ENCODE peak calls at places on chromosomes 7 and 10, in five cellular contexts. F is left ventricle myocardium superior, B is amniotic epithelial cell, Z is H7, J is HCT116. M is an unnamed sample.

GRCh38 chr10:132443998-132444876 is 47.2 kb downstream of the PWWP2B start:
- DNase-seq in J (no peak), Z (peak), F (no peak), B (peak), M (no peak)

GRCh38 chr10:22697101-22697500 is 17.3 kb downstream of the PIP4K2A start:
- DNase-seq in B (no peak), Z (no peak), J (no peak), F (no peak), M (no peak)

GRCh38 chr10:28503114-28503513 is 29.8 kb upstream of the WAC start:
- DNase-seq in J (peak), F (peak), Z (peak), B (no peak), M (no peak)

GRCh38 chr7:47413526-47414341 is 168.2 kb downstream of the TNS3 start:
- DNase-seq in B (no peak), Z (no peak), J (no peak), F (no peak), M (no peak)

GRCh38 chr10:1316107-1316805 is 260.1 kb downstream of the WDR37 start:
- DNase-seq in B (no peak), J (no peak), Z (no peak), F (no peak), M (no peak)

GRCh38 chr7:55878701-55879100 is 8.6 kb upstream of the ZNF713 start:
- DNase-seq in Z (no peak), J (no peak), F (no peak), B (no peak), M (no peak)

GRCh38 chr10:27446091-27446918 is 57.8 kb upstream of the RAB18 start:
- DNase-seq in J (peak), B (peak), F (no peak), Z (no peak), M (peak)

GRCh38 chr10:1188556-1189135 is 132.5 kb downstream of the WDR37 start:
- DNase-seq in J (no peak), F (no peak), Z (no peak), B (no peak), M (no peak)

GRCh38 chr7:141045126-141045841 is 28.6 kb upstream of the TMEM178B start:
- DNase-seq in J (no peak), F (no peak), B (no peak), Z (no peak), M (no peak)

GRCh38 chr7:80929619-80930018 is 10.8 kb upstream of the SEMA3C start:
- DNase-seq in F (no peak), B (no peak), Z (no peak), J (no peak), M (no peak)

GRCh38 chr10:129345763-129346162 is 121.3 kb upstream of the MGMT start:
- DNase-seq in B (no peak), Z (peak), J (no peak), F (no peak), M (no peak)

GRCh38 chr7:21922605-21923004 is 23.1 kb downstream of the CDCA7L start:
- DNase-seq in B (no peak), Z (no peak), F (no peak), J (no peak), M (no peak)

GRCh38 chr7:50268223-50268622 is 36.3 kb upstream of the IKZF1 start:
- DNase-seq in Z (no peak), J (no peak), B (no peak), F (no peak), M (peak)

GRCh38 chr7:130228840-130229239 is 21.2 kb downstream of the SSMEM1 start:
- DNase-seq in F (no peak), B (no peak), Z (peak), J (no peak), M (no peak)

GRCh38 chr10:124403548-124403947 is 15.2 kb downstream of the OAT start:
- DNase-seq in F (no peak), B (peak), J (peak), Z (peak), M (peak)

GRCh38 chr7:127713758-127714157 is 61.8 kb downstream of the SND1 start:
- DNase-seq in J (no peak), F (no peak), Z (no peak), B (no peak), M (no peak)

GRCh38 chr10:24305551-24306506 is 96.9 kb downstream of the KIAA1217 start:
- DNase-seq in F (no peak), Z (no peak), J (no peak), B (no peak), M (no peak)

GRCh38 chr7:3754488-3755365 is 453.7 kb downstream of the SDK1 start:
- DNase-seq in F (peak), Z (peak), J (no peak), B (no peak), M (no peak)

GRCh38 chr7:20030915-20031362 is 186.2 kb downstream of the MACC1 start:
- DNase-seq in J (peak), F (no peak), Z (no peak), B (peak), M (peak)

GRCh38 chr7:6508950-6509349 is 42.3 kb downstream of the GRID2IP start:
- DNase-seq in B (no peak), F (no peak), J (no peak), Z (peak), M (no peak)

GRCh38 chr10:117166420-117167345 is 28.6 kb upstream of the VAX1 start:
- DNase-seq in F (no peak), B (no peak), J (no peak), Z (peak), M (no peak)

GRCh38 chr10:78768041-78768569 is 300.7 kb upstream of the ZMIZ1 start:
- DNase-seq in J (no peak), F (no peak), Z (no peak), B (no peak), M (no peak)

GRCh38 chr10:31620236-31621151 is 301.5 kb downstream of the ZEB1 start:
- DNase-seq in Z (peak), J (no peak), B (peak), F (peak), M (peak)

GRCh38 chr10:86346794-86347665 is 19.6 kb downstream of the GRID1 start:
- DNase-seq in B (no peak), F (peak), J (no peak), Z (no peak), M (no peak)

GRCh38 chr10:68826764-68827591 is at the start of gene STOX1:
- DNase-seq in Z (peak), B (peak), F (peak), J (peak), M (peak)

GRCh38 chr10:31464552-31464951 is 145.5 kb downstream of the ZEB1 start:
- DNase-seq in B (no peak), F (no peak), J (no peak), Z (no peak), M (no peak)

GRCh38 chr7:133575726-133576125 is 322.8 kb downstream of the EXOC4 start:
- DNase-seq in Z (no peak), J (no peak), B (no peak), F (no peak), M (no peak)

GRCh38 chr7:125833839-125834238 is 904.2 kb upstream of the POT1 start:
- DNase-seq in F (no peak), Z (no peak), B (no peak), J (no peak), M (no peak)

GRCh38 chr7:20444041-20444440 is 113.3 kb downstream of the ITGB8 start:
- DNase-seq in Z (no peak), B (no peak), F (no peak), J (no peak), M (no peak)

GRCh38 chr10:116961305-116962251 is 43.4 kb downstream of the SHTN1 start:
- DNase-seq in Z (peak), J (no peak), B (no peak), F (no peak), M (no peak)

GRCh38 chr10:131242007-131242406 is 69.5 kb downstream of the TCERG1L start:
- DNase-seq in J (peak), Z (peak), B (no peak), F (peak), M (no peak)

M was measured in GM12865.